ENCODE peak calls at places on chromosomes 13 and 19, in eight cellular contexts. A is psoas muscle; F is stimulated activated CD4-positive, alpha-beta T cell treated with anti-CD3 and anti-CD28 coated beads, Interleukin-2, amount 100 ng/mL, for 48 hours; C is HFF-Myc; K is AG09319; G is OCI-LY7; X is activated T-helper 9 cell treated with anti-CD3 and anti-CD28 coated beads, Interleukin-2, amount 50 U/mL, for 16 hours; Q is left colon. H is an unnamed sample.

GRCh38 chr13:94173312-94173854 is 306.1 kb downstream of the DCT start:
- DNase-seq in A (no peak), F (no peak), C (no peak), K (no peak), G (no peak), X (no peak), Q (no peak), H (peak)

GRCh38 chr13:106078191-106078590 is 457.3 kb downstream of the EFNB2 start:
- DNase-seq in A (no peak), F (no peak), C (no peak), K (no peak), G (no peak), X (no peak), Q (no peak), H (no peak)

GRCh38 chr19:1481893-1482360 is 2.9 kb upstream of the C19orf25 start:
- DNase-seq in A (no peak), F (no peak), C (no peak), K (no peak), G (no peak), X (no peak), Q (no peak), H (no peak)

GRCh38 chr13:23724196-23724970 is 154.2 kb downstream of the TNFRSF19 start:
- DNase-seq in A (no peak), F (no peak), C (no peak), K (no peak), G (no peak), X (no peak), Q (no peak), H (no peak)

GRCh38 chr13:100203696-100204367 is 114.9 kb downstream of the PCCA start:
- DNase-seq in A (no peak), F (no peak), C (peak), K (no peak), G (no peak), X (no peak), Q (no peak), H (no peak)

GRCh38 chr19:15379996-15380647 is 535 bp upstream of the AKAP8 start:
- DNase-seq in A (peak), F (peak), C (no peak), K (no peak), G (peak), X (no peak), Q (peak), H (no peak)

GRCh38 chr19:48379058-48379457 is 12.3 kb downstream of the KDELR1 start:
- DNase-seq in A (no peak), F (no peak), C (no peak), K (no peak), G (no peak), X (no peak), Q (no peak), H (no peak)

GRCh38 chr13:73325351-73326214 is 266.8 kb downstream of the KLF5 start:
- DNase-seq in A (no peak), F (no peak), C (no peak), K (no peak), G (no peak), X (no peak), Q (peak), H (no peak)

GRCh38 chr13:87656311-87656710 is 14.9 kb upstream of the SLITRK5 start:
- DNase-seq in A (no peak), F (no peak), C (no peak), K (no peak), G (no peak), X (no peak), Q (no peak), H (no peak)

GRCh38 chr13:76754414-76754813 is 131.8 kb downstream of the KCTD12 start:
- DNase-seq in A (no peak), F (no peak), C (no peak), K (no peak), G (no peak), X (no peak), Q (no peak), H (no peak)

GRCh38 chr19:294819-295686 is 3.9 kb upstream of the PLPP2 start:
- DNase-seq in A (peak), F (peak), C (no peak), K (no peak), G (peak), X (peak), Q (no peak), H (no peak)

GRCh38 chr19:5718032-5718578 is 1.8 kb downstream of the LONP1 start:
- DNase-seq in A (no peak), F (peak), C (no peak), K (no peak), G (no peak), X (peak), Q (no peak), H (peak)